ENCODE peak calls at places on chromosomes 7 and 10, in ten cellular contexts. One of them, this sample, is unnamed.

GRCh38 chr10:8296090-8296741 is 241.7 kb downstream of the GATA3 start:
- DNase-seq in brain microvascular endothelial cell: no peak
- DNase-seq in astrocyte of the spinal cord: no peak
- DNase-seq in endothelial cell of umbilical vein: no peak
- DNase-seq in cardiac muscle cell: no peak
- DNase-seq in right lobe of liver: no peak
- DNase-seq in mammary epithelial cell: no peak
- DNase-seq in HepG2: no peak
- DNase-seq in A673: peak; percentile 21
- DNase-seq in ovary: no peak
- DNase-seq in this sample: no peak

GRCh38 chr10:17657116-17657500 is 13.2 kb downstream of the STAM start:
- DNase-seq in brain microvascular endothelial cell: no peak
- DNase-seq in astrocyte of the spinal cord: no peak
- DNase-seq in endothelial cell of umbilical vein: no peak
- DNase-seq in cardiac muscle cell: no peak
- DNase-seq in right lobe of liver: no peak
- DNase-seq in mammary epithelial cell: no peak
- DNase-seq in HepG2: no peak
- DNase-seq in A673: no peak
- DNase-seq in ovary: no peak
- DNase-seq in this sample: no peak

GRCh38 chr7:150962743-150963399 is 15.2 kb downstream of the KCNH2 start:
- DNase-seq in brain microvascular endothelial cell: no peak
- DNase-seq in astrocyte of the spinal cord: peak; percentile 25
- DNase-seq in endothelial cell of umbilical vein: peak; percentile 36
- DNase-seq in cardiac muscle cell: peak; percentile 49
- DNase-seq in right lobe of liver: no peak
- DNase-seq in mammary epithelial cell: no peak
- DNase-seq in HepG2: peak; percentile 18
- DNase-seq in A673: peak; percentile 68
- DNase-seq in ovary: peak; percentile 79
- DNase-seq in this sample: peak; percentile 66

GRCh38 chr7:12403287-12404181 is at the start of gene VWDE:
- DNase-seq in brain microvascular endothelial cell: no peak
- DNase-seq in astrocyte of the spinal cord: peak; percentile 23
- DNase-seq in endothelial cell of umbilical vein: peak; percentile 34
- DNase-seq in cardiac muscle cell: peak; percentile 13
- DNase-seq in right lobe of liver: no peak
- DNase-seq in mammary epithelial cell: peak; percentile 28
- DNase-seq in HepG2: no peak
- DNase-seq in A673: peak; percentile 16
- DNase-seq in ovary: no peak
- DNase-seq in this sample: peak; percentile 61

GRCh38 chr7:156578578-156578940 is 62.0 kb upstream of the RNF32 start:
- DNase-seq in brain microvascular endothelial cell: no peak
- DNase-seq in astrocyte of the spinal cord: no peak
- DNase-seq in endothelial cell of umbilical vein: no peak
- DNase-seq in cardiac muscle cell: no peak
- DNase-seq in right lobe of liver: no peak
- DNase-seq in mammary epithelial cell: no peak
- DNase-seq in HepG2: no peak
- DNase-seq in A673: no peak
- DNase-seq in ovary: no peak
- DNase-seq in this sample: no peak

GRCh38 chr7:14551326-14551725 is 351.2 kb downstream of the DGKB start:
- DNase-seq in brain microvascular endothelial cell: no peak
- DNase-seq in astrocyte of the spinal cord: no peak
- DNase-seq in endothelial cell of umbilical vein: no peak
- DNase-seq in cardiac muscle cell: no peak
- DNase-seq in right lobe of liver: no peak
- DNase-seq in mammary epithelial cell: no peak
- DNase-seq in HepG2: no peak
- DNase-seq in A673: no peak
- DNase-seq in ovary: no peak
- DNase-seq in this sample: no peak

GRCh38 chr10:125548356-125548755 is 134.6 kb downstream of the TEX36 start:
- DNase-seq in brain microvascular endothelial cell: no peak
- DNase-seq in astrocyte of the spinal cord: no peak
- DNase-seq in endothelial cell of umbilical vein: no peak
- DNase-seq in cardiac muscle cell: no peak
- DNase-seq in right lobe of liver: no peak
- DNase-seq in mammary epithelial cell: peak; percentile 9
- DNase-seq in HepG2: no peak
- DNase-seq in A673: no peak
- DNase-seq in ovary: no peak
- DNase-seq in this sample: no peak

GRCh38 chr10:219731-220472 is 84.6 kb downstream of the ZMYND11 start:
- DNase-seq in brain microvascular endothelial cell: no peak
- DNase-seq in astrocyte of the spinal cord: no peak
- DNase-seq in endothelial cell of umbilical vein: no peak
- DNase-seq in cardiac muscle cell: no peak
- DNase-seq in right lobe of liver: no peak
- DNase-seq in mammary epithelial cell: peak; percentile 33
- DNase-seq in HepG2: no peak
- DNase-seq in A673: no peak
- DNase-seq in ovary: no peak
- DNase-seq in this sample: no peak

GRCh38 chr10:98039690-98040381 is 9.4 kb upstream of the CRTAC1 start:
- DNase-seq in brain microvascular endothelial cell: no peak
- DNase-seq in astrocyte of the spinal cord: no peak
- DNase-seq in endothelial cell of umbilical vein: no peak
- DNase-seq in cardiac muscle cell: no peak
- DNase-seq in right lobe of liver: no peak
- DNase-seq in mammary epithelial cell: no peak
- DNase-seq in HepG2: no peak
- DNase-seq in A673: no peak
- DNase-seq in ovary: no peak
- DNase-seq in this sample: no peak

GRCh38 chr7:23743226-23743625 is 33.2 kb downstream of the STK31 start:
- DNase-seq in brain microvascular endothelial cell: no peak
- DNase-seq in astrocyte of the spinal cord: no peak
- DNase-seq in endothelial cell of umbilical vein: no peak
- DNase-seq in cardiac muscle cell: no peak
- DNase-seq in right lobe of liver: no peak
- DNase-seq in mammary epithelial cell: no peak
- DNase-seq in HepG2: no peak
- DNase-seq in A673: no peak
- DNase-seq in ovary: no peak
- DNase-seq in this sample: no peak
- TF ChIP-seq CTCF in brain microvascular endothelial cell: no peak
- TF ChIP-seq CTCF in astrocyte of the spinal cord: no peak
- TF ChIP-seq CTCF in endothelial cell of umbilical vein: no peak
- TF ChIP-seq CTCF in cardiac muscle cell: no peak
- TF ChIP-seq CTCF in right lobe of liver: no peak
- TF ChIP-seq CTCF in mammary epithelial cell: no peak
- TF ChIP-seq CTCF in HepG2: no peak
- TF ChIP-seq CTCF in A673: no peak
- TF ChIP-seq CTCF in ovary: no peak
- TF ChIP-seq CTCF in this sample: no peak

GRCh38 chr7:148587076-148587475 is 3.5 kb upstream of the C7orf33 start:
- DNase-seq in brain microvascular endothelial cell: no peak
- DNase-seq in astrocyte of the spinal cord: no peak
- DNase-seq in endothelial cell of umbilical vein: no peak
- DNase-seq in cardiac muscle cell: no peak
- DNase-seq in right lobe of liver: no peak
- DNase-seq in mammary epithelial cell: no peak
- DNase-seq in HepG2: no peak
- DNase-seq in A673: no peak
- DNase-seq in ovary: no peak
- DNase-seq in this sample: no peak

GRCh38 chr7:148588168-148588890 is 2.2 kb upstream of the C7orf33 start:
- DNase-seq in brain microvascular endothelial cell: no peak
- DNase-seq in astrocyte of the spinal cord: no peak
- DNase-seq in endothelial cell of umbilical vein: no peak
- DNase-seq in cardiac muscle cell: no peak
- DNase-seq in right lobe of liver: no peak
- DNase-seq in mammary epithelial cell: no peak
- DNase-seq in HepG2: no peak
- DNase-seq in A673: no peak
- DNase-seq in ovary: no peak
- DNase-seq in this sample: no peak

GRCh38 chr7:148589640-148590039 is 926 bp upstream of the C7orf33 start:
- DNase-seq in brain microvascular endothelial cell: no peak
- DNase-seq in astrocyte of the spinal cord: no peak
- DNase-seq in endothelial cell of umbilical vein: no peak
- DNase-seq in cardiac muscle cell: no peak
- DNase-seq in right lobe of liver: no peak
- DNase-seq in mammary epithelial cell: no peak
- DNase-seq in HepG2: no peak
- DNase-seq in A673: no peak
- DNase-seq in ovary: no peak
- DNase-seq in this sample: no peak

GRCh38 chr7:148590533-148590932 is at the start of gene C7orf33:
- DNase-seq in brain microvascular endothelial cell: no peak
- DNase-seq in astrocyte of the spinal cord: no peak
- DNase-seq in endothelial cell of umbilical vein: no peak
- DNase-seq in cardiac muscle cell: no peak
- DNase-seq in right lobe of liver: no peak
- DNase-seq in mammary epithelial cell: no peak
- DNase-seq in HepG2: no peak
- DNase-seq in A673: no peak
- DNase-seq in ovary: no peak
- DNase-seq in this sample: no peak

GRCh38 chr7:148588891-148589215 is 1.7 kb upstream of the C7orf33 start:
- DNase-seq in brain microvascular endothelial cell: no peak
- DNase-seq in astrocyte of the spinal cord: no peak
- DNase-seq in endothelial cell of umbilical vein: no peak
- DNase-seq in cardiac muscle cell: no peak
- DNase-seq in right lobe of liver: no peak
- DNase-seq in mammary epithelial cell: no peak
- DNase-seq in HepG2: no peak
- DNase-seq in A673: no peak
- DNase-seq in ovary: no peak
- DNase-seq in this sample: no peak
- H3K4me3 ChIP-seq in brain microvascular endothelial cell: no peak overlapping the region
- H3K4me3 ChIP-seq in astrocyte of the spinal cord: no peak overlapping the region
- H3K4me3 ChIP-seq in endothelial cell of umbilical vein: no peak overlapping the region
- H3K4me3 ChIP-seq in cardiac muscle cell: no peak overlapping the region
- H3K4me3 ChIP-seq in right lobe of liver: no peak overlapping the region
- H3K4me3 ChIP-seq in mammary epithelial cell: no peak overlapping the region
- H3K4me3 ChIP-seq in HepG2: no peak overlapping the region
- H3K4me3 ChIP-seq in A673: no peak overlapping the region
- H3K4me3 ChIP-seq in ovary: no peak overlapping the region
- H3K4me3 ChIP-seq in this sample: no peak overlapping the region

DNA sequence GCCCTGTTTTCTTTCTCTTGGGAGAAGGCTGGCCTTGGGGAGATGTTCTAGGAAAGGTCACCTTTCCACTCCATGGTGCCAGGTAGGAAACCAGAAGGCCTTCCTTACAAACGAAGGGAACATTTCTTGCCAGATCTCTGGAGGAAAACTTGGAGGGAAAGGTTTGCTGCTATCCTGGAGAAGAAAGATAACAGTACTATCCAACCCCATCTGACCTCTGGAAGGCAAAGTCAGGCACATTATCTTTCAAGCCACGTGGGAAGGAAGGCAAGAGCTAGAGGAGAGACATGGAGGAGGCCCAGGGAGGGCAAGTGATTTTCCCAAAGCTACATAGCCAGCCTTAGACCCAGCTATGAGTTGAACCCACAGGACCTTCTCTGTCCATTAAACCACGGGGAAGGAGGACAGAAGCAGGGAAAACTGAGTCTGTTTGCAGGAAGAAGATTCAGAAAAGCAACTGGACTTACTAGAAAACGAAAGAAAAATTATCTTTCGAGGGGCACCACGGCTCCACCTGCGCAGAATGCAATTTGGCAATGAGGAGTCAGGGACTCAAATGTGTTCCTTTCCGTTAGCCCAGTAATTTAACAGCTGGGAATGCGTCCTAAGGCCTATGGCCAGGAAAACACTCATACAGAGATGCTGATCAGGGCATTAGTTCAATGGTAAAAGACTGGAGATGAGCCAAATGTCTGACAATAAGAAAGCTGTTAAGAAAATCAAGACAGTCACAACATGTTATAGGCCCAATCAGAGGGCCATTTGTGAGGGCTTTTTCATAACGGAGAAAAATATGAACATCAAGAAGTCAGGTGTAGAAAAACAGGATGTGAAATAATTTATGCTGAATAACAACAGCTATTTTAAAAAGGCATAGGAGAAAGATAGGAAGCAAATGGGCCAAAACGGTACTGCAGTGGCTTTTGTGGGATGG is 32.0 kb upstream of the PSAP start:
- DNase-seq in brain microvascular endothelial cell: no peak
- DNase-seq in astrocyte of the spinal cord: peak; percentile 24
- DNase-seq in endothelial cell of umbilical vein: peak; percentile 82
- DNase-seq in cardiac muscle cell: peak; percentile 19
- DNase-seq in right lobe of liver: no peak
- DNase-seq in mammary epithelial cell: no peak
- DNase-seq in HepG2: no peak
- DNase-seq in A673: no peak
- DNase-seq in ovary: no peak
- DNase-seq in this sample: peak; percentile 17
- TF ChIP-seq CTCF in brain microvascular endothelial cell: no peak
- TF ChIP-seq CTCF in astrocyte of the spinal cord: no peak
- TF ChIP-seq CTCF in endothelial cell of umbilical vein: no peak
- TF ChIP-seq CTCF in cardiac muscle cell: no peak
- TF ChIP-seq CTCF in right lobe of liver: no peak
- TF ChIP-seq CTCF in mammary epithelial cell: no peak
- TF ChIP-seq CTCF in HepG2: no peak
- TF ChIP-seq CTCF in A673: no peak
- TF ChIP-seq CTCF in ovary: no peak
- TF ChIP-seq CTCF in this sample: no peak

GRCh38 chr7:44275146-44275545 is 50.2 kb downstream of the CAMK2B start:
- DNase-seq in brain microvascular endothelial cell: no peak
- DNase-seq in astrocyte of the spinal cord: no peak
- DNase-seq in endothelial cell of umbilical vein: no peak
- DNase-seq in cardiac muscle cell: no peak
- DNase-seq in right lobe of liver: no peak
- DNase-seq in mammary epithelial cell: no peak
- DNase-seq in HepG2: no peak
- DNase-seq in A673: no peak
- DNase-seq in ovary: no peak
- DNase-seq in this sample: no peak

GRCh38 chr7:44276571-44277101 is 48.8 kb downstream of the CAMK2B start:
- DNase-seq in brain microvascular endothelial cell: no peak
- DNase-seq in astrocyte of the spinal cord: no peak
- DNase-seq in endothelial cell of umbilical vein: no peak
- DNase-seq in cardiac muscle cell: no peak
- DNase-seq in right lobe of liver: no peak
- DNase-seq in mammary epithelial cell: no peak
- DNase-seq in HepG2: no peak
- DNase-seq in A673: no peak
- DNase-seq in ovary: no peak
- DNase-seq in this sample: no peak

GRCh38 chr7:44274623-44274975 is 50.8 kb downstream of the CAMK2B start:
- DNase-seq in brain microvascular endothelial cell: no peak
- DNase-seq in astrocyte of the spinal cord: no peak
- DNase-seq in endothelial cell of umbilical vein: no peak
- DNase-seq in cardiac muscle cell: no peak
- DNase-seq in right lobe of liver: no peak
- DNase-seq in mammary epithelial cell: no peak
- DNase-seq in HepG2: no peak
- DNase-seq in A673: no peak
- DNase-seq in ovary: no peak
- DNase-seq in this sample: no peak

GRCh38 chr7:44277391-44277790 is 48.0 kb downstream of the CAMK2B start:
- DNase-seq in brain microvascular endothelial cell: no peak
- DNase-seq in astrocyte of the spinal cord: no peak
- DNase-seq in endothelial cell of umbilical vein: no peak
- DNase-seq in cardiac muscle cell: no peak
- DNase-seq in right lobe of liver: no peak
- DNase-seq in mammary epithelial cell: no peak
- DNase-seq in HepG2: no peak
- DNase-seq in A673: no peak
- DNase-seq in ovary: peak; percentile 23
- DNase-seq in this sample: no peak

GRCh38 chr7:44275829-44276570 is 49.4 kb downstream of the CAMK2B start:
- DNase-seq in brain microvascular endothelial cell: no peak
- DNase-seq in astrocyte of the spinal cord: no peak
- DNase-seq in endothelial cell of umbilical vein: peak; percentile 13
- DNase-seq in cardiac muscle cell: peak; percentile 56
- DNase-seq in right lobe of liver: no peak
- DNase-seq in mammary epithelial cell: no peak
- DNase-seq in HepG2: no peak
- DNase-seq in A673: peak; percentile 77
- DNase-seq in ovary: no peak
- DNase-seq in this sample: no peak
- H3K4me3 ChIP-seq in brain microvascular endothelial cell: no peak overlapping the region
- H3K4me3 ChIP-seq in astrocyte of the spinal cord: no peak overlapping the region
- H3K4me3 ChIP-seq in endothelial cell of umbilical vein: no peak overlapping the region
- H3K4me3 ChIP-seq in cardiac muscle cell: peak overlapping the region; percentile 11
- H3K4me3 ChIP-seq in right lobe of liver: no peak overlapping the region
- H3K4me3 ChIP-seq in mammary epithelial cell: no peak overlapping the region
- H3K4me3 ChIP-seq in HepG2: no peak overlapping the region
- H3K4me3 ChIP-seq in A673: peak overlapping the region; percentile 37
- H3K4me3 ChIP-seq in ovary: no peak overlapping the region
- H3K4me3 ChIP-seq in this sample: no peak overlapping the region